ENCODE peak calls at places on chromosome 21, in seven cellular contexts. W is hepatocyte, V is mesendoderm, X is MM.1S, A is fibroblast of lung, E is stomach, O is sigmoid colon. K is an unnamed sample.

GRCh38 chr21:45818904-45819285 is 162.7 kb upstream of the COL6A1 start:
- DNase-seq in W (peak), V (no peak), X (no peak), A (peak), E (no peak), O (peak), K (no peak)

GRCh38 chr21:43782741-43783700 is 6.4 kb upstream of the RRP1 start:
- DNase-seq in W (no peak), V (no peak), X (peak), A (no peak), E (no peak), O (no peak), K (peak)

GRCh38 chr21:44988607-44989537 is 49.0 kb downstream of the SLX9 start:
- DNase-seq in W (no peak), V (no peak), X (no peak), A (no peak), E (no peak), O (peak), K (no peak)

GRCh38 chr21:44919111-44919912 is 1.4 kb downstream of the ITGB2 start:
- DNase-seq in W (no peak), V (no peak), X (no peak), A (no peak), E (no peak), O (no peak), K (peak)

GRCh38 chr21:36104306-36105300 is 30.3 kb upstream of the CBR3 start:
- DNase-seq in W (peak), V (peak), X (no peak), A (peak), E (peak), O (no peak), K (peak)

GRCh38 chr21:45620201-45620600 is 23.3 kb upstream of the PCBP3 start:
- DNase-seq in W (no peak), V (no peak), X (no peak), A (no peak), E (no peak), O (no peak), K (peak)

GRCh38 chr21:40689241-40689640 is 157.7 kb downstream of the DSCAM start:
- DNase-seq in W (no peak), V (no peak), X (no peak), A (no peak), E (no peak), O (no peak), K (no peak)

GRCh38 chr21:22421416-22422190 is 1423.4 kb downstream of the NCAM2 start:
- DNase-seq in W (no peak), V (no peak), X (no peak), A (no peak), E (no peak), O (no peak), K (no peak)

GRCh38 chr21:31371715-31372114 is 27.7 kb upstream of the TIAM1 start:
- DNase-seq in W (no peak), V (no peak), X (no peak), A (peak), E (no peak), O (no peak), K (no peak)

GRCh38 chr21:16873581-16873980 is 639.3 kb upstream of the CXADR start:
- DNase-seq in W (no peak), V (no peak), X (no peak), A (no peak), E (no peak), O (no peak), K (no peak)

GRCh38 chr21:14858309-14858708 is 206.5 kb downstream of the NRIP1 start:
- DNase-seq in W (no peak), V (no peak), X (no peak), A (no peak), E (no peak), O (no peak), K (no peak)

GRCh38 chr21:24093032-24093431 is 1514.2 kb downstream of the MRPL39 start:
- DNase-seq in W (no peak), V (no peak), X (no peak), A (no peak), E (no peak), O (no peak), K (no peak)

GRCh38 chr21:46130721-46131720 is 24.4 kb downstream of the FTCD start:
- DNase-seq in W (no peak), V (no peak), X (no peak), A (no peak), E (no peak), O (no peak), K (peak)

GRCh38 chr21:31351438-31351837 is 7.4 kb upstream of the TIAM1 start:
- DNase-seq in W (peak), V (peak), X (no peak), A (peak), E (no peak), O (no peak), K (no peak)

GRCh38 chr21:43373387-43374227 is 53.3 kb downstream of the SIK1 start:
- DNase-seq in W (no peak), V (no peak), X (no peak), A (peak), E (no peak), O (no peak), K (peak)

GRCh38 chr21:30256100-30256499 is 26.6 kb downstream of the KRTAP24-1 start:
- DNase-seq in W (no peak), V (no peak), X (no peak), A (no peak), E (no peak), O (no peak), K (no peak)

GRCh38 chr21:45887121-45887611 is 94.4 kb upstream of the COL6A1 start:
- DNase-seq in W (no peak), V (no peak), X (no peak), A (peak), E (no peak), O (peak), K (no peak)

GRCh38 chr21:45940621-45941337 is 40.8 kb upstream of the COL6A1 start:
- DNase-seq in W (no peak), V (no peak), X (no peak), A (no peak), E (no peak), O (no peak), K (no peak)

GRCh38 chr21:35354078-35354477 is 305.0 kb upstream of the RUNX1 start:
- DNase-seq in W (no peak), V (no peak), X (no peak), A (no peak), E (no peak), O (no peak), K (no peak)

GRCh38 chr21:44874497-44875331 is 1.2 kb upstream of the PTTG1IP start:
- DNase-seq in W (peak), V (peak), X (peak), A (no peak), E (peak), O (peak), K (peak)

GRCh38 chr21:35483267-35483666 is 434.2 kb upstream of the RUNX1 start:
- DNase-seq in W (no peak), V (peak), X (no peak), A (peak), E (no peak), O (no peak), K (no peak)

GRCh38 chr21:44929799-44930542 is 9.3 kb upstream of the ITGB2 start:
- DNase-seq in W (no peak), V (no peak), X (no peak), A (no peak), E (no peak), O (no peak), K (no peak)

GRCh38 chr21:35336534-35336933 is 287.4 kb upstream of the RUNX1 start:
- DNase-seq in W (no peak), V (no peak), X (no peak), A (no peak), E (no peak), O (no peak), K (no peak)

GRCh38 chr21:34642211-34643075 is 26.4 kb upstream of the CLIC6 start:
- DNase-seq in W (no peak), V (no peak), X (peak), A (peak), E (no peak), O (no peak), K (no peak)

GRCh38 chr21:36135391-36136094 is 664 bp downstream of the CBR3 start:
- DNase-seq in W (peak), V (peak), X (peak), A (peak), E (peak), O (peak), K (no peak)

GRCh38 chr21:45507523-45507875 is 34.7 kb downstream of the SLC19A1 start:
- DNase-seq in W (no peak), V (no peak), X (no peak), A (no peak), E (no peak), O (peak), K (no peak)

GRCh38 chr21:45302082-45303061 is 14.7 kb upstream of the POFUT2 start:
- DNase-seq in W (no peak), V (no peak), X (peak), A (no peak), E (peak), O (peak), K (no peak)

GRCh38 chr21:45076245-45076661 is 1.9 kb downstream of the ADARB1 start:
- DNase-seq in W (no peak), V (peak), X (no peak), A (no peak), E (peak), O (peak), K (no peak)

GRCh38 chr21:29155118-29155932 is 24.9 kb downstream of the MAP3K7CL start:
- DNase-seq in W (no peak), V (peak), X (no peak), A (peak), E (no peak), O (peak), K (no peak)

GRCh38 chr21:44611551-44611950 is 328 bp upstream of the KRTAP10-8 start:
- DNase-seq in W (no peak), V (no peak), X (no peak), A (no peak), E (no peak), O (no peak), K (no peak)

GRCh38 chr21:46028547-46029200 is 47.1 kb downstream of the COL6A1 start:
- DNase-seq in W (peak), V (no peak), X (no peak), A (peak), E (no peak), O (peak), K (no peak)

GRCh38 chr21:33206771-33207290 is 22.9 kb upstream of the IFNAR2 start:
- DNase-seq in W (no peak), V (no peak), X (no peak), A (no peak), E (no peak), O (no peak), K (no peak)

GRCh38 chr21:33202464-33203363 is 27.0 kb upstream of the IFNAR2 start:
- DNase-seq in W (no peak), V (no peak), X (no peak), A (no peak), E (no peak), O (no peak), K (no peak)

GRCh38 chr21:33207471-33208149 is 22.1 kb upstream of the IFNAR2 start:
- DNase-seq in W (no peak), V (no peak), X (no peak), A (no peak), E (no peak), O (no peak), K (no peak)

GRCh38 chr21:33203371-33203724 is 26.4 kb upstream of the IFNAR2 start:
- DNase-seq in W (no peak), V (no peak), X (no peak), A (no peak), E (no peak), O (no peak), K (no peak)

DNA sequence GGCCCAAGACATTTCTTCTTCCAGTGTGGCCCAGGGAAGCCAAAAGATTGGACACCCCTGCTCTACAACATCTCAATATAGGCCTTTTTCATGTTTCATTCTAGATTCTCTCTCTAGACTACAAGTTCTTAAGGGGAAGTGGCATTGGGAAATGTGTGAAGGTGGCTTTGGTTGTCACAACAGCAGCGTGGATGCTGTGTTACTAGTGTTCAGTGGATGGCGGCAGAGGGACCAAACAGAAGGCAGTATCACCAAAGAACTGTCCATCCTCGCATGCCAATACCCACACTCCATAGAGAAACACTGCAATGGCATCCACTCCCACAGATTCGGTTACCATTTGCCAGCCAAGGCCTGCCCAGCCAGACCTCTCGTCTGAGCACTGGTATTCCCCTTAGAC is 24.3 kb upstream of the IFNAR2 start:
- DNase-seq in W (no peak), V (no peak), X (no peak), A (no peak), E (no peak), O (no peak), K (no peak)
- H3K27ac ChIP-seq in W (peak), V (no peak), X (no peak), A (no peak), E (no peak), O (no peak), K (no peak)

DNA sequence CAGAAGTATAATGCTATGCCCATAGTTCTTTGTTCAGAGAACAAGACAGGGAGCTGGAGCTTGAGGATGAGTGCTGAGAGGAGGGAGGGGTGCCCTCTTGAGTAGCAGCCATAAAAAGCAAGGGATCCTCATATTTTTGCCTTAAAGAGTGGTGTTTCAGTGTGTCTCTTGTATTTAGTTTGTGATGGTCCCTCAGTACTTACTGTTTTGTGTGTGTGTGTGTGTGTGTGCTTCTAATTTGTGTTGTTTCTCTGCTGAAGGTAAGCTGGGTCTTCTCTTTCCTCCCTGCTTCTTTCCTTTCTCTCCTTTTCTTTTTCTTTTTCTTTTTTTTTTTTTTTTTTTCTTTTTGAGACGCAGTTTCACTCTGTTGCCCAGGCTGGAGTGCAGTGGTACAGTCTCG is 3.5 kb downstream of the EVA1C start:
- DNase-seq in W (no peak), V (no peak), X (no peak), A (no peak), E (no peak), O (no peak), K (no peak)
- H3K27ac ChIP-seq in W (no peak), V (no peak), X (no peak), A (no peak), E (no peak), O (no peak), K (no peak)

DNA sequence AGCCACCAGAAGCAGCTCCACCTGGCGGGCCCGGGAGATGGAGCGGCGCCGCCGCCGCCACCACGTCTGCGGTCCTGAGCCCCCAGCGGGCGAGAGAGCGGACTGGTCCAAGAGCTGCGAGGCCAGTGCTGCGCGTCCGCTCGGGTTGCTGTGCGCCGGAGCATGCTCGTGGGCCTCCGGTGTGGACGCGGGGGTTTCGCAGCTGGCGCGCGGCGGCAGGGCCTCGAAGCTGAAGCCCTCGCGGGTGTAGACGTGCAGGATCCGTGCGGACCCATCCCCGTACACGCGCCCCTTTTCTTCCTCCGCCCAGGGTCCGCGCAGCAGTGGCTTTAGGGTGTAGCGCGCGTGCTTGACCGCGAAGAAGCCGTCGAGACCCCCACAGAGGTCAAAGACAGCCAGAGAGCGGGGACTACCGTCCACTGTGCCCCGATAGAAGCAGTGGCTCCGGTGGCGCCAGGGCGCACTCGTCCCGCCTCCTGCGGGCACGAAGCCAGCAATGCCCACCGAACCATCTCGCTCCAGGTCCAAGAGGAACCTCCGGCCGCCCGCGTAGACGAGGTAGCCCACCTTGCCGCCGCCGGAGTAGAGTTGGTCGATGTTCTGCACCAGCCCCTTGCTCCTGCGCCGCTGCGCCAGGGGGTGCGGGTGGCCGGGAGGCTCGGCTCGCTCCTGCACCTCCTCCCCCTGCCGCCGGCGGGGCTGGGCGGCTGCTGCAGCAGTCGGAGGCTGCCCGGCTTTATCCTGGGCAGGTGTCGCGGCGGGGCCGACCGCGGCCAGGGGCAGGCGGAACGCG is 1.1 kb downstream of the ADAMTS5 start:
- DNase-seq in W (peak), V (peak), X (no peak), A (peak), E (peak), O (peak), K (peak)
- H3K27ac ChIP-seq in W (no peak), V (peak), X (no peak), A (peak), E (peak), O (peak), K (peak)

DNA sequence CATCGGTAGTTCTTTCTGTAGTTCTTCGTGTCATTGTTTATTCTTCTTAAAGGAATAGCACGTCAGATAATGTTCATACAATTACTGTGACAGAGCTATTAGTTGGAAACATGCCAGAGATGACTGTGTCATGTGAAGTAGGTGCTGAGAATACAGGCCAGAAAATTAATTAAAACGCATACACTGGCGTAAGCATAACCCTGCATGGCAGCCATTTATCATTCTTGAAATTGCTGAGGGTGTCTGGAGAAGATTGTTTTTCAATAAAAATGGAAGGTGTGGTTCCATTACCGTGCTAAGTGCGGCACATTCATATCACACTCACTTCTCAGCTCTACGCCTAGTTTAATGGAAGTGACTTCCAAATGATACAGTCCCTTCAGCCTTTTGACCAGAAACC is 7.8 kb downstream of the ETS2 start:
- DNase-seq in W (no peak), V (no peak), X (no peak), A (peak), E (no peak), O (no peak), K (no peak)
- H3K27ac ChIP-seq in W (peak), V (peak), X (no peak), A (peak), E (no peak), O (peak), K (peak)

DNA sequence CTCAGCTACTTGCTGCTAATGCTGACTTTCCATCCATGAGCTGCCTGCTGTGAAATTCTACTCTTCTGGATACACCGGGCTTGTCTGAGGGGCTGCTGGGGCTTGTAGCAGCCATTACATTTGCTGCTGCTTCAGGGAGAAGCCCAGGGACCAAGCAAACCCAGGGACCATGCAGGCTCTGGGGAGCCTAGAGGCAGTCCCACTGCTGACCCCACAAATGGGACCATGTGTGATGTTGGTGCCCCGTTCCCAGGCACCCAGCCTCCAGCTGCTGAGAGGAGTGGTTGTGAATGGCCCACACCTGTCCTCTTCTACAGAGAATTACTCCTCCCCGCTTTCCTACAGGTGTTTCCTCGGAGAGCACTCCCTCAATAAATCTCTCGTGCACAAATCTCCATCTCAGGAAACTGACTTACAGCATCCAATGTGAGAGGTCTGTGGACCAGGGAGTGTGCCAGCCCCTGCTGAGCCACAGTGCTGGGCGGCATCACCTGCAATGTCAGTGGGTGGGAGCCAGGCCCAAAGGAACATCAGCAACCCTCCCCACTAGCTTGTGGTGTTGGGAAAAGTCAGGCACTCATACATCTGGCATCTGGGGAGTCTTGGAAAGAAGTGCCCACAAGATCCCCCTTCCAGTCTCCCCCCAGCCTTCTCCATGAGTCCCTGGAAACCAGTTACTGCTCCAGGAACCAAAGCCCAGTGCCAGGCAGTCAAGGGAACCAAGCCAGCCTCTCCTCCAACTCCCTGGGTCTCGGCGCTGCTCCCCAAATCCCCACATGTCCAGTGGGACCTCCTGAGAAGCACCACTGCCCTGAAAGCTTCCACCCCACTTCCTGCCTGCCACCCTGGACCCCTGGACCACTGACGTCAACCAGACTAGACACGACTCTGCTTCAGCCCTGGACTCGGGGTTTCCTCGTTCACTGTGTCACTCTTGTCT is 65.1 kb downstream of the TCP10L start:
- DNase-seq in W (no peak), V (no peak), X (no peak), A (no peak), E (no peak), O (no peak), K (no peak)
- H3K27ac ChIP-seq in W (no peak), V (no peak), X (no peak), A (peak), E (peak), O (peak), K (peak)

K was measured in right lobe of liver.